ENCODE peak calls at places on chromosomes 6 and 20, in eight cellular contexts. A is LoVo; N is kidney; E is activated T-cell treated with anti-CD3 and anti-CD28 coated beads, Interleukin-2, amount 50 U/mL, for 72 hours; H is stimulated activated CD4-positive, alpha-beta T cell treated with anti-CD3 and anti-CD28 coated beads, Interleukin-2, amount 100 ng/mL, for 48 hours; D is adrenal gland; P is HFFc6; G is RPMI7951. Y is an unnamed sample.

GRCh38 chr6:151330130-151330715 is 61.1 kb downstream of the ZBTB2 start:
- DNase-seq in A (no peak), N (no peak), E (no peak), H (no peak), D (no peak), P (peak; percentile 67), G (peak; percentile 92), Y (no peak)

GRCh38 chr20:45946149-45946970 is 11.9 kb downstream of the PCIF1 start:
- DNase-seq in A (no peak), N (peak; percentile 73), E (no peak), H (no peak), D (peak; percentile 93), P (peak; percentile 71), G (no peak), Y (peak; percentile 54)

GRCh38 chr6:4262506-4262905 is 127.1 kb upstream of the ECI2 start:
- DNase-seq in A (no peak), N (no peak), E (no peak), H (no peak), D (no peak), P (no peak), G (no peak), Y (no peak)

GRCh38 chr20:16785221-16785620 is 37.1 kb downstream of the OTOR start:
- DNase-seq in A (no peak), N (no peak), E (no peak), H (no peak), D (no peak), P (peak; percentile 3), G (no peak), Y (no peak)

GRCh38 chr6:167501831-167502385 is 177.0 kb downstream of the TTLL2 start:
- DNase-seq in A (peak; percentile 2), N (no peak), E (no peak), H (no peak), D (no peak), P (no peak), G (no peak), Y (peak; percentile 69)

GRCh38 chr6:94636780-94637385 is 940.5 kb upstream of the MANEA start:
- DNase-seq in A (peak; percentile 22), N (no peak), E (no peak), H (no peak), D (no peak), P (no peak), G (no peak), Y (no peak)

GRCh38 chr20:496126-496696 is 33.9 kb upstream of the TBC1D20 start:
- DNase-seq in A (no peak), N (no peak), E (no peak), H (no peak), D (peak; percentile 18), P (no peak), G (no peak), Y (no peak)

GRCh38 chr6:43579171-43579570 is 3.2 kb downstream of the POLH start:
- DNase-seq in A (no peak), N (no peak), E (no peak), H (no peak), D (no peak), P (peak; percentile 9), G (peak; percentile 42), Y (no peak)

GRCh38 chr6:130896249-130896648 is 69.0 kb downstream of the SMLR1 start:
- DNase-seq in A (no peak), N (no peak), E (no peak), H (no peak), D (peak; percentile 75), P (no peak), G (peak; percentile 12), Y (no peak)

GRCh38 chr6:6875818-6876470 is 231.8 kb upstream of the RREB1 start:
- DNase-seq in A (peak; percentile 67), N (no peak), E (no peak), H (no peak), D (peak; percentile 44), P (peak; percentile 88), G (peak; percentile 45), Y (no peak)

GRCh38 chr6:71533939-71534379 is 245.3 kb downstream of the OGFRL1 start:
- DNase-seq in A (peak; percentile 19), N (no peak), E (no peak), H (no peak), D (no peak), P (peak; percentile 38), G (peak; percentile 24), Y (no peak)

GRCh38 chr20:22490287-22491187 is 93.8 kb downstream of the FOXA2 start:
- DNase-seq in A (peak; percentile 79), N (peak; percentile 86), E (no peak), H (no peak), D (no peak), P (no peak), G (peak; percentile 4), Y (peak; percentile 83)

GRCh38 chr20:60800185-60800584 is 451.9 kb upstream of the CDH4 start:
- DNase-seq in A (no peak), N (no peak), E (no peak), H (no peak), D (no peak), P (no peak), G (no peak), Y (no peak)

GRCh38 chr6:47132724-47133123 is 90.6 kb upstream of the ADGRF1 start:
- DNase-seq in A (peak; percentile 60), N (no peak), E (no peak), H (no peak), D (no peak), P (no peak), G (no peak), Y (no peak)

GRCh38 chr20:46307999-46308257 is 370 bp downstream of the CDH22 start:
- DNase-seq in A (no peak), N (no peak), E (no peak), H (no peak), D (no peak), P (no peak), G (no peak), Y (no peak)

GRCh38 chr20:5735845-5736530 is 14.2 kb upstream of the SHLD1 start:
- DNase-seq in A (no peak), N (no peak), E (no peak), H (no peak), D (no peak), P (no peak), G (peak; percentile 67), Y (no peak)

GRCh38 chr6:121652726-121653623 is 217.5 kb downstream of the GJA1 start:
- DNase-seq in A (peak; percentile 21), N (no peak), E (no peak), H (no peak), D (peak; percentile 77), P (peak; percentile 71), G (peak; percentile 82), Y (peak; percentile 8)

GRCh38 chr20:43022081-43022480 is 167.6 kb downstream of the PTPRT start:
- DNase-seq in A (no peak), N (no peak), E (no peak), H (no peak), D (no peak), P (no peak), G (no peak), Y (no peak)

GRCh38 chr6:63352587-63353281 is 33.0 kb upstream of the LGSN start:
- DNase-seq in A (peak; percentile 9), N (no peak), E (no peak), H (no peak), D (peak; percentile 52), P (peak; percentile 14), G (peak; percentile 27), Y (peak; percentile 37)

GRCh38 chr6:166587631-166588413 is 1.3 kb upstream of the RAMACL start:
- DNase-seq in A (no peak), N (no peak), E (no peak), H (no peak), D (no peak), P (no peak), G (no peak), Y (no peak)

GRCh38 chr20:56200456-56200855 is 48.1 kb upstream of the MC3R start:
- DNase-seq in A (no peak), N (no peak), E (no peak), H (peak; percentile 1), D (no peak), P (no peak), G (no peak), Y (no peak)

GRCh38 chr6:144657691-144658090 is 372.6 kb downstream of the UTRN start:
- DNase-seq in A (peak; percentile 31), N (no peak), E (no peak), H (no peak), D (no peak), P (no peak), G (no peak), Y (no peak)

GRCh38 chr6:26445934-26446667 is 5.8 kb downstream of the BTN3A3 start:
- DNase-seq in A (no peak), N (no peak), E (peak; percentile 42), H (no peak), D (no peak), P (no peak), G (no peak), Y (no peak)

GRCh38 chr6:56328366-56328765 is 81.0 kb upstream of the COL21A1 start:
- DNase-seq in A (no peak), N (no peak), E (no peak), H (no peak), D (no peak), P (no peak), G (no peak), Y (no peak)

GRCh38 chr20:54726687-54727086 is 251.3 kb downstream of the DOK5 start:
- DNase-seq in A (no peak), N (no peak), E (no peak), H (no peak), D (no peak), P (no peak), G (no peak), Y (no peak)

GRCh38 chr6:152023613-152024012 is 216.1 kb downstream of the ESR1 start:
- DNase-seq in A (no peak), N (no peak), E (no peak), H (no peak), D (no peak), P (no peak), G (no peak), Y (no peak)

GRCh38 chr6:138593100-138593877 is 94.0 kb upstream of the NHSL1 start:
- DNase-seq in A (peak; percentile 75), N (no peak), E (peak; percentile 60), H (peak; percentile 28), D (peak; percentile 72), P (peak; percentile 98), G (peak; percentile 96), Y (peak; percentile 45)

GRCh38 chr20:53713328-53714056 is 119.9 kb upstream of the ZNF217 start:
- DNase-seq in A (no peak), N (no peak), E (no peak), H (no peak), D (no peak), P (no peak), G (no peak), Y (no peak)

GRCh38 chr20:24977797-24978196 is 14.8 kb downstream of the APMAP start:
- DNase-seq in A (no peak), N (no peak), E (no peak), H (no peak), D (peak; percentile 48), P (no peak), G (no peak), Y (no peak)

GRCh38 chr6:4281341-4282293 is 146.2 kb upstream of the ECI2 start:
- DNase-seq in A (peak; percentile 58), N (peak; percentile 77), E (peak; percentile 24), H (peak; percentile 3), D (peak; percentile 62), P (no peak), G (no peak), Y (peak; percentile 58)

GRCh38 chr6:47789553-47789952 is 7.7 kb downstream of the OPN5 start:
- DNase-seq in A (no peak), N (no peak), E (no peak), H (no peak), D (no peak), P (no peak), G (no peak), Y (no peak)

GRCh38 chr20:53655909-53656652 is 62.4 kb upstream of the ZNF217 start:
- DNase-seq in A (no peak), N (no peak), E (no peak), H (no peak), D (no peak), P (peak; percentile 17), G (no peak), Y (no peak)

GRCh38 chr20:9081423-9081966 is 12.6 kb downstream of the PLCB4 start:
- DNase-seq in A (no peak), N (no peak), E (no peak), H (no peak), D (no peak), P (no peak), G (peak; percentile 15), Y (no peak)